ENCODE peak calls at places on chromosomes 4 and X, in four cellular contexts. G is H9, Z is H1, R is IMR-90. D is an unnamed sample.

GRCh38 chrX:24760601-24761000 is 66.9 kb downstream of the POLA1 start:
- DNase-seq in R (peak; percentile 60), Z (no peak), G (no peak), D (no peak)

GRCh38 chr4:78692815-78693156 is 83.4 kb upstream of the BMP2K start:
- DNase-seq in R (no peak), Z (no peak), G (no peak), D (no peak)

GRCh38 chr4:19711871-19712270 is 539.8 kb upstream of the SLIT2 start:
- DNase-seq in G (no peak), R (peak; percentile 87), Z (no peak), D (no peak)

GRCh38 chr4:161799687-161800086 is 364.1 kb downstream of the FSTL5 start:
- DNase-seq in G (no peak), Z (no peak), R (peak; percentile 2), D (no peak)

GRCh38 chrX:477441-478012 is 90.8 kb upstream of the PPP2R3B start:
- DNase-seq in R (no peak), G (no peak), Z (no peak), D (no peak)

GRCh38 chr4:168868044-168868855 is 141.8 kb downstream of the CBR4 start:
- DNase-seq in R (peak; percentile 95), Z (no peak), G (no peak), D (no peak)

GRCh38 chrX:30301977-30302376 is 7.2 kb downstream of the NR0B1 start:
- DNase-seq in G (no peak), Z (no peak), R (peak; percentile 43), D (peak; percentile 18)

GRCh38 chr4:152997771-152998487 is 61.8 kb downstream of the FHDC1 start:
- DNase-seq in Z (no peak), R (peak; percentile 7), G (no peak), D (no peak)

GRCh38 chr4:68498413-68499007 is 51.2 kb downstream of the TMPRSS11E start:
- DNase-seq in R (peak; percentile 62), Z (peak; percentile 65), G (peak; percentile 60), D (peak; percentile 50)

GRCh38 chr4:17494258-17494657 is 17.6 kb downstream of the QDPR start:
- DNase-seq in G (no peak), Z (no peak), R (peak; percentile 78), D (no peak)

GRCh38 chr4:41656572-41657301 is 91.8 kb downstream of the PHOX2B start:
- DNase-seq in R (no peak), Z (no peak), G (no peak), D (no peak)

GRCh38 chr4:83889802-83890201 is 353.9 kb downstream of the GPAT3 start:
- DNase-seq in G (no peak), R (peak; percentile 68), Z (no peak), D (no peak)

GRCh38 chr4:83174844-83175414 is 60.4 kb upstream of the PLAC8 start:
- DNase-seq in R (no peak), G (no peak), Z (no peak), D (no peak)

GRCh38 chr4:83282049-83282535 is 2.5 kb downstream of the COQ2 start:
- DNase-seq in G (no peak), Z (peak; percentile 52), R (peak; percentile 62), D (peak; percentile 14)

GRCh38 chr4:144208074-144208473 is 67.6 kb upstream of the GYPA start:
- DNase-seq in G (no peak), Z (no peak), R (no peak), D (no peak)
- H3K4ac ChIP-seq in G (no peak overlapping the region), Z (no peak overlapping the region), R (no peak overlapping the region), D (no peak overlapping the region)

GRCh38 chr4:147599764-147600163 is 17.4 kb upstream of the TMEM184C start:
- DNase-seq in Z (no peak), R (peak; percentile 71), G (no peak), D (no peak)
- H4K91ac ChIP-seq in Z (no peak overlapping the region), R (peak overlapping the region; percentile 99), G (no peak overlapping the region), D (no peak overlapping the region)

GRCh38 chr4:84965558-84966381 is 720 bp downstream of the WDFY3 start:
- DNase-seq in G (peak; percentile 55), Z (peak; percentile 81), R (peak; percentile 17), D (peak; percentile 63)
- H3K4ac ChIP-seq in G (no peak overlapping the region), Z (no peak overlapping the region), R (peak overlapping the region; percentile 49), D (peak overlapping the region; percentile 76)

GRCh38 chr4:119490335-119490734 is 138.3 kb downstream of the PDE5A start:
- DNase-seq in G (peak; percentile 32), Z (no peak), R (peak; percentile 69), D (no peak)
- H4K91ac ChIP-seq in G (no peak overlapping the region), Z (no peak overlapping the region), R (no peak overlapping the region), D (no peak overlapping the region)

GRCh38 chr4:156971168-156971601 is 414 bp downstream of the PDGFC start:
- DNase-seq in G (peak; percentile 49), Z (peak; percentile 63), R (no peak), D (no peak)
- H3K4ac ChIP-seq in G (no peak overlapping the region), Z (no peak overlapping the region), R (peak overlapping the region; percentile 89), D (no peak overlapping the region)

GRCh38 chr4:10608501-10609219 is 75.9 kb downstream of the CLNK start:
- DNase-seq in G (no peak), Z (no peak), R (peak; percentile 18), D (no peak)
- H4K91ac ChIP-seq in G (no peak overlapping the region), Z (no peak overlapping the region), R (peak overlapping the region; percentile 66), D (no peak overlapping the region)

D was measured in neuronal stem cell.